ENCODE peak calls at places on chromosomes 3 and 15, in four cellular contexts. One of them, this sample, is unnamed.

GRCh38 chr3:57826952-57827723 is 71.0 kb downstream of the SLMAP start:
- DNase-seq in HepG2: peak
- DNase-seq in K562: no peak
- DNase-seq in SK-N-SH: no peak
- DNase-seq in this sample: no peak

GRCh38 chr3:106228271-106228670 is 359.5 kb upstream of the CBLB start:
- DNase-seq in SK-N-SH: no peak
- DNase-seq in HepG2: no peak
- DNase-seq in K562: no peak
- DNase-seq in this sample: no peak

GRCh38 chr15:90603893-90604292 is 74.2 kb downstream of the CRTC3 start:
- DNase-seq in HepG2: no peak
- DNase-seq in SK-N-SH: no peak
- DNase-seq in K562: no peak
- DNase-seq in this sample: no peak

GRCh38 chr15:92421980-92422379 is 28.3 kb downstream of the ST8SIA2 start:
- DNase-seq in SK-N-SH: no peak
- DNase-seq in K562: no peak
- DNase-seq in HepG2: no peak
- DNase-seq in this sample: no peak

GRCh38 chr3:182710557-182711157 is 82.6 kb upstream of the ATP11B start:
- DNase-seq in SK-N-SH: peak
- DNase-seq in K562: peak
- DNase-seq in HepG2: peak
- DNase-seq in this sample: peak

GRCh38 chr3:28912120-28912885 is 368.6 kb upstream of the RBMS3 start:
- DNase-seq in HepG2: no peak
- DNase-seq in SK-N-SH: no peak
- DNase-seq in K562: no peak
- DNase-seq in this sample: no peak

GRCh38 chr3:187646906-187647660 is 23.1 kb downstream of the SST start:
- DNase-seq in K562: no peak
- DNase-seq in SK-N-SH: no peak
- DNase-seq in HepG2: no peak
- DNase-seq in this sample: no peak

GRCh38 chr3:194276768-194277546 is 74.2 kb downstream of the CPN2 start:
- DNase-seq in SK-N-SH: no peak
- DNase-seq in K562: no peak
- DNase-seq in HepG2: no peak
- DNase-seq in this sample: no peak

GRCh38 chr3:194397757-194398312 is 1.2 kb downstream of the GP5 start:
- DNase-seq in HepG2: no peak
- DNase-seq in SK-N-SH: no peak
- DNase-seq in K562: no peak
- DNase-seq in this sample: no peak

GRCh38 chr3:12437223-12437605 is 47.1 kb upstream of the TSEN2 start:
- DNase-seq in HepG2: no peak
- DNase-seq in SK-N-SH: no peak
- DNase-seq in K562: no peak
- DNase-seq in this sample: no peak
- TF ChIP-seq ELF1 in HepG2: no peak
- TF ChIP-seq ELF1 in SK-N-SH: no peak
- TF ChIP-seq ELF1 in K562: no peak
- TF ChIP-seq ELF1 in this sample: no peak

GRCh38 chr15:79629687-79630086 is 197.6 kb downstream of the MINAR1 start:
- DNase-seq in HepG2: no peak
- DNase-seq in SK-N-SH: no peak
- DNase-seq in K562: no peak
- DNase-seq in this sample: no peak
- TF ChIP-seq POLR2AphosphoS5 in HepG2: no peak
- TF ChIP-seq POLR2AphosphoS5 in SK-N-SH: no peak
- TF ChIP-seq POLR2AphosphoS5 in K562: no peak
- TF ChIP-seq POLR2AphosphoS5 in this sample: no peak

GRCh38 chr3:78754066-78754743 is 1013.6 kb downstream of the ROBO1 start:
- DNase-seq in SK-N-SH: no peak
- DNase-seq in HepG2: peak
- DNase-seq in K562: no peak
- DNase-seq in this sample: no peak
- TF ChIP-seq ELF1 in SK-N-SH: no peak
- TF ChIP-seq ELF1 in HepG2: no peak
- TF ChIP-seq ELF1 in K562: no peak
- TF ChIP-seq ELF1 in this sample: no peak

DNA sequence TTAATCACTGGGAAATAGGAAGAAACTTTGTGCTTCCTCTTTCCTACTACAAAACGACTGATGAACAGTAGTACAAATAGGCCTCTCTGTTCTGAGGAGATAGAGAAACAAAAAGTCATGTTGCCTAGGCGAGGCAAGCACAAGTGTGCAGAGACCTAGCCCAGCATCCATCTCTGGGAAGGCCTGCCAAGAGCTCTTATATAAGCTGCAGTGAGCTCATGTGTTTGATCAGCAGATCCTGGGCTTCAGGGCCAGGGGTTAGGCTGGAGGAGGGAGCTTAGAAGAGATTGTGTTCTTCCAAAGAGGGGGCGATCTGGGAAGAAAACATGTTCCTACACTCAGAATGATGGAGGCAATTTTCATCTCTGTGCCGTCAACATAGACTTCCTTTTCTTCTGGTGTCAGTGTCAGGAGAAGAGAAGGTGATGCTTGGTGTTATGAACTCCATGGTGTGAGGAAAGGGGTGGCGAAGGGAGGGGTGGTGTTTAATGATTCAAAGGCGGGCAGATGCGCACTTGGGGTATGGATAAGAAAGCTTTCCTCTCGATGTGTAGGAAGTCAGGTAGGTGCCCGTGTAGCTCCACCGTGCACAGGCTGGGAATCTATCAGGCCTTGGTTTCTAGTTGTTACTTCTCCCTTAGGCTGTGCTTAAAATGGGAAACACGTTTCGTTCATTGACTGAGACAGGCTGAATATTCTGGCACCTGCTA is 29.5 kb upstream of the ETV5 start:
- DNase-seq in K562: no peak
- DNase-seq in HepG2: peak
- DNase-seq in SK-N-SH: no peak
- DNase-seq in this sample: no peak
- TF ChIP-seq POLR2AphosphoS5 in K562: no peak
- TF ChIP-seq POLR2AphosphoS5 in HepG2: no peak
- TF ChIP-seq POLR2AphosphoS5 in SK-N-SH: no peak
- TF ChIP-seq POLR2AphosphoS5 in this sample: no peak

DNA sequence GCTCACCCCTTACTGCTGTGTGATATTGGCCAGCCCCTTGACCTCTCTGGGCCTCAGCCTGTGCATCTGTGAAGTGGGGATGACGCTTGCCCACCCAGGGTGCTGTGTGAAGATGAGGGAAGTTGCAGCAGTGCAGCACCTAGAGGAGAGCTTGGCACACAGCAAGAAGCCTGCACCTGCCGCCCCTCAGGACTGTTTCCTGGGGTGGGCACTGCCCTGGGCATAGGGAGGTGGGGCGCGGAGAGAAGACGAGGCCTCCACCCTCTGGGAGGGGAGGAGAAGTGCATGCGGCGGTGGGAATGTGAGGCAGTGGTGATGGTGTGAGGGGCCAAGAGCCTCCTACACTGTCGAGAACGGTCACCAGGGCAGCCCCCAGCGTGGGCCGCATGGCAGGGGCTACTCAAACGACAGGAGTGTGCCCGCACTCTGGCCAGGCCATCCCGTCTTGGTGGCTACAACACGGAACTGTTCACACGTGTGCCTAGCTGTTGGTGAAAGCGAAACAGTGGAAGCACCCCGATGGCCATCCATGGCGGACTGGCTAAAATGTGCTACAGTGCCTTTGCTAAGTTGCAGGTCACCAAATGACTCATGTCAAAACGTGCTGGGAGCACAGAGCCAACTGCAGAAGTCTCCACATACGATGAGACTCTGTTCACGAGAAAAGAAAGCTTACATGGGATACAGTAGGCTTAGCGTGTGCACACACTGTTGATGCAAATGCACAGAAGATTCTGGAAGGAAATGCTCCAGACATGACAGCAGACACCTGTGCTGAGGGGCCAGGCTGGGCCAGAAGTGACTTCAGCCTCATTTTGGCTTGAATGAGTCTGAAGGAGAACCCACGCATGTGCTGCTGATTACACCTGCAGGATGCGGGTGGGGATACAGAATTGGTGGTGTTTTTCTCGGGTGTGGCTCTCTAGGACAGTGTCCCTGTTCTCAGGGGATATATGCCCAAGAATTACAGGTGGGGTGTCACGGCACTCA is 40.4 kb upstream of the IQSEC1 start:
- DNase-seq in K562: no peak
- DNase-seq in HepG2: no peak
- DNase-seq in SK-N-SH: no peak
- DNase-seq in this sample: no peak
- TF ChIP-seq ELF1 in K562: no peak
- TF ChIP-seq ELF1 in HepG2: no peak
- TF ChIP-seq ELF1 in SK-N-SH: no peak
- TF ChIP-seq ELF1 in this sample: no peak

GRCh38 chr3:123082370-123083065 is 15.7 kb downstream of the PDIA5 start:
- DNase-seq in HepG2: no peak
- DNase-seq in K562: no peak
- DNase-seq in SK-N-SH: no peak
- DNase-seq in this sample: no peak
- TF ChIP-seq POLR2AphosphoS5 in HepG2: no peak
- TF ChIP-seq POLR2AphosphoS5 in K562: peak
- TF ChIP-seq POLR2AphosphoS5 in SK-N-SH: no peak
- TF ChIP-seq POLR2AphosphoS5 in this sample: no peak

GRCh38 chr3:52240059-52240885 is 1.3 kb upstream of the TWF2 start:
- DNase-seq in SK-N-SH: peak
- DNase-seq in HepG2: peak
- DNase-seq in K562: peak
- DNase-seq in this sample: peak

GRCh38 chr3:52237659-52238172 is 1.2 kb downstream of the TWF2 start:
- DNase-seq in SK-N-SH: peak
- DNase-seq in K562: peak
- DNase-seq in HepG2: no peak
- DNase-seq in this sample: peak

GRCh38 chr3:52240886-52241244 is 1.9 kb upstream of the TWF2 start:
- DNase-seq in SK-N-SH: no peak
- DNase-seq in K562: no peak
- DNase-seq in HepG2: no peak
- DNase-seq in this sample: no peak

GRCh38 chr3:52238193-52238760 is 681 bp downstream of the TWF2 start:
- DNase-seq in K562: no peak
- DNase-seq in HepG2: peak
- DNase-seq in SK-N-SH: no peak
- DNase-seq in this sample: no peak

GRCh38 chr3:52238761-52239701 is at the start of gene TWF2:
- DNase-seq in HepG2: peak
- DNase-seq in SK-N-SH: peak
- DNase-seq in K562: peak
- DNase-seq in this sample: peak
- TF ChIP-seq ELF1 in HepG2: no peak
- TF ChIP-seq ELF1 in SK-N-SH: no peak
- TF ChIP-seq ELF1 in K562: peak
- TF ChIP-seq ELF1 in this sample: no peak

DNA sequence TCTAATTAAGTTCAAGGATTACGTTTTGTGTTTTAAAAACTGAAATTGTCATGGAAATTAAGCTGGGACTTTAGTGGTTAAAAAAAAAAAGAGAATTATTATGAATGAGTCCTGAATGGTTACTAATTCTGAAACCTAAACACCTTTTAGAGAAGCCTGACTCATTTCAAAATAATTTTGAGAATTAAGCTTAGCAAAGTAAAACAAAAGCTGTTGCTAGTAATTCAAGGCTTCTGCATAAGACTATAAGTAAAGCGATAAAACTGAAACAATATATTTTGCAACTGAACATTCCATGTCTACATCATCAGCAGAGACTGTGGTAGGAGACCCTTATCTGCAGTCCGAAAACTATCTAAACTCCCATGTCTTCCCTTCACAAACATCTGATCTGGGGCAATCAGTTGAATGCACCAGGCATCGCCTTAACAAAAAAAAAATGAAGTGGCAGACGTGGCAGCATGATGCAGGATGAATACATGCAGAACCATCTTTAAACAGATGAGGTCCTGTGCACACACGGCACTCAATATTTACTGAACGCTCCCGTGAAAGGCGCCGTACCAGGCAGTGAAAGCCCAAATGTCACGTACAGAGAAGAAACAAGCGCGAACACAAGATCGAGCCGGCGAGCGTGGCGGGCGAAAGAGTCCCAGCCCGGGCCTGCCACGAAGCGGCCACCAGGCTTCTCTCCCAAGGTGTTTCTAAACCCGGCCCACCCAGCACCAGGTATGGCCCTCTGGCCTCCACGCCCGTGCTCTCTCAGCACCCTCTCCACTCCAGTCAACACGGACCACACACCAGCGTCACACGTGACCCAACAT is 63.1 kb downstream of the CHSY1 start:
- DNase-seq in HepG2: no peak
- DNase-seq in SK-N-SH: no peak
- DNase-seq in K562: no peak
- DNase-seq in this sample: no peak
- TF ChIP-seq POLR2AphosphoS5 in HepG2: no peak
- TF ChIP-seq POLR2AphosphoS5 in SK-N-SH: no peak
- TF ChIP-seq POLR2AphosphoS5 in K562: no peak
- TF ChIP-seq POLR2AphosphoS5 in this sample: no peak

DNA sequence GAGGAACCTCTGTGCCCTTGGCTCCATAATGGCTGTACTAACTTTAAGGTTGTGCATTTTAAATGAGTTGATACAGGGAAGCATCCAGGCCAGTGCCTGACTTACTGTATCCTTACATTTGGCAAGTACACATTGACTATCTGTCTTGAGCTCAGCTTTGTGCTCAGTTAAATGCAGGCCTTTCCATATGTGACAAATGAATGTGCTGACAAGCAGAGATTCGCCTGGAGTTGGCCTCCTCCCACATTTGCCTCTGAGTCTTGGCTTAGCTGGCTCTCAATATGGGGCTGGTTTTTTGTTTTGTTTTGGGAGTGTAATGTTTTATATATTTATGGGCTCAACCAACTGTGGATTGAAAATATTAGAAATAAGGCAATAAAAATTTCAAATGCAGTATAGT is 29.7 kb downstream of the TRIM71 start:
- DNase-seq in HepG2: no peak
- DNase-seq in K562: no peak
- DNase-seq in SK-N-SH: no peak
- DNase-seq in this sample: no peak
- TF ChIP-seq ELF1 in HepG2: no peak
- TF ChIP-seq ELF1 in K562: no peak
- TF ChIP-seq ELF1 in SK-N-SH: no peak
- TF ChIP-seq ELF1 in this sample: no peak